ENCODE peak calls at places on chromosomes 7 and 10, in four cellular contexts. One of them, this sample, is unnamed.

GRCh38 chr7:105916603-105917002 is 40.2 kb upstream of the ATXN7L1 start:
- DNase-seq in T-cell: no peak
- DNase-seq in caudate nucleus: no peak
- DNase-seq in tibial nerve: no peak
- DNase-seq in this sample: no peak

GRCh38 chr10:126844406-126844805 is 60.8 kb upstream of the DOCK1 start:
- DNase-seq in T-cell: no peak
- DNase-seq in caudate nucleus: no peak
- DNase-seq in tibial nerve: no peak
- DNase-seq in this sample: no peak

GRCh38 chr10:122461729-122462532 is 578 bp downstream of the HTRA1 start:
- DNase-seq in T-cell: no peak
- DNase-seq in caudate nucleus: no peak
- DNase-seq in tibial nerve: no peak
- DNase-seq in this sample: no peak

GRCh38 chr7:136870799-136871487 is 2.5 kb downstream of the CHRM2 start:
- DNase-seq in T-cell: no peak
- DNase-seq in caudate nucleus: no peak
- DNase-seq in tibial nerve: no peak
- DNase-seq in this sample: no peak

GRCh38 chr10:44857363-44858016 is 53.6 kb upstream of the TMEM72 start:
- DNase-seq in T-cell: peak; percentile 31
- DNase-seq in caudate nucleus: peak; percentile 28
- DNase-seq in tibial nerve: peak; percentile 59
- DNase-seq in this sample: peak; percentile 30

GRCh38 chr7:55552320-55553086 is 19.8 kb downstream of the VOPP1 start:
- DNase-seq in T-cell: no peak
- DNase-seq in caudate nucleus: peak; percentile 44
- DNase-seq in tibial nerve: no peak
- DNase-seq in this sample: no peak

GRCh38 chr10:13351340-13351915 is 3.3 kb upstream of the SEPHS1 start:
- DNase-seq in T-cell: peak; percentile 66
- DNase-seq in caudate nucleus: no peak
- DNase-seq in tibial nerve: no peak
- DNase-seq in this sample: peak; percentile 27

GRCh38 chr7:4178416-4178815 is 503.7 kb upstream of the FOXK1 start:
- DNase-seq in T-cell: no peak
- DNase-seq in caudate nucleus: no peak
- DNase-seq in tibial nerve: no peak
- DNase-seq in this sample: no peak

GRCh38 chr10:96496281-96496925 is 17.3 kb downstream of the TLL2 start:
- DNase-seq in T-cell: no peak
- DNase-seq in caudate nucleus: no peak
- DNase-seq in tibial nerve: no peak
- DNase-seq in this sample: no peak

GRCh38 chr7:36868727-36869411 is 144.6 kb upstream of the AOAH start:
- DNase-seq in T-cell: no peak
- DNase-seq in caudate nucleus: no peak
- DNase-seq in tibial nerve: no peak
- DNase-seq in this sample: no peak

GRCh38 chr7:55432506-55432905 is 67.4 kb downstream of the LANCL2 start:
- DNase-seq in T-cell: no peak
- DNase-seq in caudate nucleus: no peak
- DNase-seq in tibial nerve: no peak
- DNase-seq in this sample: no peak

GRCh38 chr10:24231200-24231599 is 22.3 kb downstream of the KIAA1217 start:
- DNase-seq in T-cell: no peak
- DNase-seq in caudate nucleus: no peak
- DNase-seq in tibial nerve: no peak
- DNase-seq in this sample: no peak

GRCh38 chr10:29811751-29812427 is 177.1 kb upstream of the SVIL start:
- DNase-seq in T-cell: no peak
- DNase-seq in caudate nucleus: no peak
- DNase-seq in tibial nerve: peak; percentile 36
- DNase-seq in this sample: peak; percentile 51

GRCh38 chr10:84088626-84089025 is 50.7 kb upstream of the GHITM start:
- DNase-seq in T-cell: no peak
- DNase-seq in caudate nucleus: no peak
- DNase-seq in tibial nerve: no peak
- DNase-seq in this sample: no peak

GRCh38 chr7:118104812-118105441 is 79.0 kb upstream of the LSM8 start:
- DNase-seq in T-cell: no peak
- DNase-seq in caudate nucleus: no peak
- DNase-seq in tibial nerve: no peak
- DNase-seq in this sample: no peak

GRCh38 chr10:4902571-4903011 is 60.6 kb upstream of the AKR1C1 start:
- DNase-seq in T-cell: no peak
- DNase-seq in caudate nucleus: no peak
- DNase-seq in tibial nerve: peak; percentile 87
- DNase-seq in this sample: no peak

GRCh38 chr10:69638642-69639041 is 8.6 kb downstream of the FAM241B start:
- DNase-seq in T-cell: no peak
- DNase-seq in caudate nucleus: no peak
- DNase-seq in tibial nerve: no peak
- DNase-seq in this sample: no peak

GRCh38 chr7:29077854-29078253 is 68.5 kb downstream of the CPVL start:
- DNase-seq in T-cell: no peak
- DNase-seq in caudate nucleus: no peak
- DNase-seq in tibial nerve: no peak
- DNase-seq in this sample: no peak

GRCh38 chr7:157518514-157519175 is 181.8 kb downstream of the DNAJB6 start:
- DNase-seq in T-cell: no peak
- DNase-seq in caudate nucleus: no peak
- DNase-seq in tibial nerve: no peak
- DNase-seq in this sample: no peak

GRCh38 chr7:51138121-51139085 is 178.2 kb downstream of the COBL start:
- DNase-seq in T-cell: no peak
- DNase-seq in caudate nucleus: no peak
- DNase-seq in tibial nerve: no peak
- DNase-seq in this sample: no peak

GRCh38 chr7:142882338-142882678 is 3.2 kb downstream of the TRPV6 start:
- DNase-seq in T-cell: no peak
- DNase-seq in caudate nucleus: no peak
- DNase-seq in tibial nerve: no peak
- DNase-seq in this sample: no peak

GRCh38 chr7:36119005-36119711 is 33.9 kb upstream of the EEPD1 start:
- DNase-seq in T-cell: no peak
- DNase-seq in caudate nucleus: no peak
- DNase-seq in tibial nerve: peak; percentile 64
- DNase-seq in this sample: no peak

GRCh38 chr7:132187391-132187790 is 388.9 kb downstream of the PLXNA4 start:
- DNase-seq in T-cell: no peak
- DNase-seq in caudate nucleus: no peak
- DNase-seq in tibial nerve: no peak
- DNase-seq in this sample: no peak

GRCh38 chr10:63646491-63646890 is 125.3 kb downstream of the REEP3 start:
- DNase-seq in T-cell: no peak
- DNase-seq in caudate nucleus: no peak
- DNase-seq in tibial nerve: no peak
- DNase-seq in this sample: no peak

GRCh38 chr7:137443616-137444015 is 100.1 kb upstream of the PTN start:
- DNase-seq in T-cell: no peak
- DNase-seq in caudate nucleus: no peak
- DNase-seq in tibial nerve: no peak
- DNase-seq in this sample: no peak

GRCh38 chr7:64875658-64876406 is 27.2 kb upstream of the ZNF273 start:
- DNase-seq in T-cell: no peak
- DNase-seq in caudate nucleus: no peak
- DNase-seq in tibial nerve: peak; percentile 3
- DNase-seq in this sample: no peak

GRCh38 chr7:67206452-67206851 is 209.8 kb downstream of the TYW1 start:
- DNase-seq in T-cell: no peak
- DNase-seq in caudate nucleus: no peak
- DNase-seq in tibial nerve: no peak
- DNase-seq in this sample: no peak

GRCh38 chr10:131250454-131251145 is 60.9 kb downstream of the TCERG1L start:
- DNase-seq in T-cell: no peak
- DNase-seq in caudate nucleus: no peak
- DNase-seq in tibial nerve: no peak
- DNase-seq in this sample: no peak

GRCh38 chr7:38507379-38507778 is 123.8 kb downstream of the AMPH start:
- DNase-seq in T-cell: no peak
- DNase-seq in caudate nucleus: no peak
- DNase-seq in tibial nerve: no peak
- DNase-seq in this sample: no peak

GRCh38 chr10:125472037-125472607 is 210.8 kb downstream of the TEX36 start:
- DNase-seq in T-cell: no peak
- DNase-seq in caudate nucleus: no peak
- DNase-seq in tibial nerve: no peak
- DNase-seq in this sample: no peak

GRCh38 chr7:159001811-159002210 is 142.9 kb downstream of the VIPR2 start:
- DNase-seq in T-cell: no peak
- DNase-seq in caudate nucleus: no peak
- DNase-seq in tibial nerve: no peak
- DNase-seq in this sample: no peak

GRCh38 chr7:5457245-5457735 is 33.7 kb upstream of the TNRC18 start:
- DNase-seq in T-cell: no peak
- DNase-seq in caudate nucleus: no peak
- DNase-seq in tibial nerve: no peak
- DNase-seq in this sample: no peak

GRCh38 chr7:33351709-33352108 is 222.3 kb downstream of the BBS9 start:
- DNase-seq in T-cell: no peak
- DNase-seq in caudate nucleus: no peak
- DNase-seq in tibial nerve: no peak
- DNase-seq in this sample: no peak

GRCh38 chr7:53397911-53398310 is 362.5 kb downstream of the POM121L12 start:
- DNase-seq in T-cell: no peak
- DNase-seq in caudate nucleus: no peak
- DNase-seq in tibial nerve: no peak
- DNase-seq in this sample: no peak

GRCh38 chr7:157271315-157271990 is 65.4 kb upstream of the DNAJB6 start:
- DNase-seq in T-cell: no peak
- DNase-seq in caudate nucleus: no peak
- DNase-seq in tibial nerve: no peak
- DNase-seq in this sample: no peak

GRCh38 chr7:23353172-23353571 is 54.0 kb downstream of the MALSU1 start:
- DNase-seq in T-cell: no peak
- DNase-seq in caudate nucleus: no peak
- DNase-seq in tibial nerve: no peak
- DNase-seq in this sample: no peak

GRCh38 chr7:108290344-108291134 is 160.4 kb upstream of the LAMB4 start:
- DNase-seq in T-cell: no peak
- DNase-seq in caudate nucleus: no peak
- DNase-seq in tibial nerve: no peak
- DNase-seq in this sample: no peak